ENCODE peak calls at places on chromosomes 11 and 22, in six cellular contexts. A is tibial artery, L is mucosa of descending colon, C is esophagus squamous epithelium, B is WERI-Rb-1, U is WTC11. G is an unnamed sample.
A peak's percentile ranks its signal among the peaks of the same experiment; 100 is the strongest.

GRCh38 chr11:6225024-6225423 is 9.4 kb downstream of the FHIP1B start:
- DNase-seq in A (no peak), L (no peak), U (no peak), B (no peak), C (no peak), G (no peak)

GRCh38 chr22:28413612-28414011 is 266.0 kb downstream of the TTC28 start:
- DNase-seq in A (no peak), L (no peak), U (no peak), C (no peak), B (no peak), G (no peak)

GRCh38 chr11:111691176-111691575 is 75.0 kb downstream of the PPP2R1B start:
- DNase-seq in L (no peak), B (no peak), C (no peak), A (no peak), U (no peak), G (no peak)

GRCh38 chr11:93512073-93512475 is 31.1 kb downstream of the SMCO4 start:
- DNase-seq in C (no peak), U (no peak), L (no peak), A (no peak), B (no peak), G (no peak)

GRCh38 chr11:33067294-33067693 is 27.9 kb downstream of the TCP11L1 start:
- DNase-seq in B (no peak), C (no peak), L (no peak), A (no peak), U (no peak), G (no peak)

GRCh38 chr11:45090607-45091006 is 55.8 kb upstream of the PRDM11 start:
- DNase-seq in C (no peak), L (no peak), B (no peak), A (no peak), U (no peak), G (no peak)

GRCh38 chr11:116471608-116472007 is 301.2 kb downstream of the BUD13 start:
- DNase-seq in C (no peak), L (no peak), B (no peak), U (no peak), A (no peak), G (no peak)

GRCh38 chr11:32580967-32581366 is 2.7 kb upstream of the EIF3M start:
- DNase-seq in C (no peak), A (no peak), U (no peak), L (no peak), B (no peak), G (no peak)

GRCh38 chr11:108788565-108789199 is 123.8 kb downstream of the DDX10 start:
- DNase-seq in C (no peak), B (peak; percentile 9), U (peak; percentile 24), L (no peak), A (no peak), G (no peak)

GRCh38 chr11:122690801-122691649 is 35.5 kb downstream of the UBASH3B start:
- DNase-seq in L (no peak), C (no peak), A (no peak), U (no peak), B (no peak), G (no peak)

GRCh38 chr11:67349457-67349856 is 3.9 kb downstream of the POLD4 start:
- DNase-seq in C (no peak), L (peak; percentile 6), A (peak; percentile 53), B (no peak), U (no peak), G (no peak)

GRCh38 chr22:26023104-26023775 is 146.0 kb upstream of the SEZ6L start:
- DNase-seq in L (no peak), A (no peak), U (peak; percentile 19), B (no peak), C (no peak), G (no peak)

GRCh38 chr11:84687433-84687832 is 939.7 kb downstream of the DLG2 start:
- DNase-seq in B (no peak), A (no peak), L (no peak), U (no peak), C (no peak), G (no peak)

GRCh38 chr11:2531277-2531986 is 86.6 kb downstream of the KCNQ1 start:
- DNase-seq in B (peak; percentile 72), C (no peak), A (peak; percentile 82), L (peak; percentile 87), U (peak; percentile 88), G (peak; percentile 82)

GRCh38 chr11:8608646-8609045 is 14.6 kb upstream of the STK33 start:
- DNase-seq in A (no peak), U (no peak), B (no peak), C (no peak), L (no peak), G (no peak)

GRCh38 chr11:12815931-12816494 is 141.8 kb downstream of the TEAD1 start:
- DNase-seq in L (no peak), U (no peak), A (no peak), B (no peak), C (no peak), G (no peak)

GRCh38 chr11:125772834-125773505 is 5.7 kb downstream of the PATE2 start:
- DNase-seq in C (no peak), B (no peak), U (no peak), L (no peak), A (no peak), G (no peak)

GRCh38 chr11:113540416-113541330 is 65.5 kb upstream of the DRD2 start:
- DNase-seq in L (no peak), B (no peak), C (no peak), U (peak; percentile 57), A (no peak), G (no peak)

GRCh38 chr11:69496202-69496557 is 14.7 kb downstream of the LINC01488 start:
- DNase-seq in B (no peak), L (no peak), C (no peak), A (no peak), U (no peak), G (no peak)

GRCh38 chr11:69496631-69497220 is 15.3 kb downstream of the LINC01488 start:
- DNase-seq in L (no peak), A (no peak), U (no peak), C (no peak), B (no peak), G (no peak)

GRCh38 chr11:69495441-69496201 is 14.2 kb downstream of the LINC01488 start:
- DNase-seq in C (no peak), B (no peak), A (no peak), U (no peak), L (no peak), G (no peak)

GRCh38 chr11:69493931-69494821 is 12.7 kb downstream of the LINC01488 start:
- DNase-seq in L (no peak), U (no peak), C (no peak), A (no peak), B (no peak), G (no peak)

DNA sequence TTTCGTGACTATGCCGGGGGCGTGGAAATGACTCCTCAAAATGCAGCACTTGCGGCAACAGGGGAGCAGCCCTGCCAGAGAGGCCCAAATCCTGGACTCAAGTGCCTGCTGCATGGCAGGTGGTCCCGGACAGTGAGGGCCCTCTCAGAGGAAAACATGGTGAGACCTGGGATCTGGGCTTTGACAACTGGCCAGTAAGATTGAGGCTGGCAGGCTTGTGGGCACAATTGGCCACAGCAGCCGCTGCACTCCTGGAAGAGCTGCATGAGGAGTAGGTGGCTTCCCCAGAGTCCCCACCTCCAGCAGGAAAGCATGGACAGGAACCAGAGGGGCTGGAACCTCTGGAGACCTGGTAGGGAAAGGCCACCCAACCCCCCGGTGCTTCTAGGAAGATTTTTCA is 13.4 kb downstream of the LINC01488 start:
- DNase-seq in L (no peak), A (no peak), C (no peak), U (no peak), B (no peak), G (no peak)
- TF ChIP-seq CTCF in L (no peak), A (no peak), C (no peak), U (no peak), B (no peak), G (no peak)

GRCh38 chr11:63913866-63914830 is 2.8 kb downstream of the RCOR2 start:
- DNase-seq in L (no peak), B (peak; percentile 68), A (no peak), C (no peak), U (no peak), G (no peak)

GRCh38 chr11:63917685-63918523 is 940 bp upstream of the RCOR2 start:
- DNase-seq in U (peak; percentile 89), B (peak; percentile 94), L (peak; percentile 68), C (no peak), A (peak; percentile 92), G (peak; percentile 82)

GRCh38 chr11:63916837-63917684 is at the start of gene RCOR2:
- DNase-seq in A (peak; percentile 89), C (no peak), B (peak; percentile 90), L (peak; percentile 82), U (peak; percentile 81), G (peak; percentile 91)

GRCh38 chr11:63914896-63915681 is 1.9 kb downstream of the RCOR2 start:
- DNase-seq in C (no peak), A (no peak), U (no peak), B (peak; percentile 59), L (no peak), G (no peak)

GRCh38 chr11:63915961-63916836 is 765 bp downstream of the RCOR2 start:
- DNase-seq in B (peak; percentile 89), C (no peak), A (peak; percentile 79), L (peak; percentile 69), U (peak; percentile 96), G (no peak)
- TF ChIP-seq CTCF in B (peak; percentile 90), C (peak; percentile 54), A (peak; percentile 49), L (peak; percentile 62), U (peak; percentile 64), G (peak; percentile 48)

DNA sequence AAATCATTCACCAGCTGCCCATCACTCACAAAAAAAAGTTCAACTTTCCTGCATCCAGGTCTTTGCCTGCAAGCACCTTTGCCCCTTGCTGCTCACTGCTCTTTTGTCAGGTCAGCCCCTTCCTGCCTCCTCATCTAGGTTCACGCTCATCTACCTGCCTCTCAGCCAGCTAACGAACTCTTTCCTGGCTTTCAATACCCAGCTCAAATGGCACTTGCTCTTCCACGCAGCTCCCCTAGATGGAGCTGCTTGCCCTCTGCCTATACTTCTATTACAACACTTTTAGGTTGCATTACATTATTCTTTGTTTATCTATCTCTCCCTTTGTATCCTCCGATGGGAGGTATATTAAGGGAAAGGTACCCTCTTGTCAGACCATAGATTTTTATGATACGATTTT is 78.9 kb upstream of the TBCEL start:
- DNase-seq in U (no peak), A (no peak), B (no peak), L (no peak), C (no peak), G (no peak)
- TF ChIP-seq CTCF in U (peak; percentile 33), A (no peak), B (peak; percentile 55), L (no peak), C (no peak), G (no peak)

DNA sequence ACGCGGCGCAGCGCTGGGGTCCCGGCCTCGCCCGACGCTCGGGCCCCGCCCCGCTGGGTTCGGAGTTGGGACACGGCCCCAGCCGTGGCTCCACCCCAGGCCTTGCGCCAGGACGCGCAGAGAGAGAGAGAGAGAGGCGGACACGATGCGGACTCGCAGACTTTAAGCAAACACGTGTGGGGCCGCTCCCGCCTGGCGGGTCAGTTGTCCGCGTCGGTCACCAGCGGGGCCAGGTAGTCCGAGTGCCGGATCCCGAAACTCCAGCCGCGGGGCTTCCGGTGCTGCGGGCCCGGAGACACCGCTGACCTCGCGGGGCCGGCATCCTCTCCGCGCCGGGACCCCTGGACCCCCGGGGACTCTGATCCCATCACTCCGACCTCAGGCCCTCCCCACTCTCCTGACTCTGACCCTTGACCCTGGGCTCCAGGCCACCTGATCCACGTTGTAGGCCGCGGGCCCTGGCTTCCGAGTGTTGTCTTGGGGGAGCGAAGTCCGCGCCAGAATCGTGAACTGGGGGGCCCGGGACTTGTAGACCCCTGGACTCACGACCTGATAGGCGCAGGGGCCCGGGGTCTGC is 556 bp upstream of the TYMP start:
- DNase-seq in U (peak; percentile 48), L (peak; percentile 88), C (no peak), B (no peak), A (peak; percentile 85), G (peak; percentile 93)
- TF ChIP-seq CTCF in U (no peak), L (no peak), C (no peak), B (no peak), A (no peak), G (no peak)

G was measured in sigmoid colon.